ENCODE peak calls at places on chromosome 20, in nine cellular contexts. R, F, T, S, P, J, Z, L and G are unnamed samples.

GRCh38 chr20:56779452-56780143 is 150.5 kb downstream of the TFAP2C start:
- DNase-seq in L (no peak), R (no peak), J (no peak), P (no peak), F (no peak), S (no peak), T (peak; percentile 35), Z (no peak), G (no peak)

GRCh38 chr20:45097485-45098095 is 3.3 kb downstream of the KCNS1 start:
- DNase-seq in R (no peak), L (peak; percentile 24), S (peak; percentile 85), J (no peak), P (no peak), T (no peak), Z (peak; percentile 72), F (no peak), G (no peak)

GRCh38 chr20:33772439-33772838 is 38.7 kb upstream of the CHMP4B start:
- DNase-seq in S (no peak), Z (no peak), L (no peak), J (no peak), R (no peak), P (no peak), T (no peak), F (no peak), G (no peak)

GRCh38 chr20:48194578-48194977 is 409.3 kb upstream of the SULF2 start:
- DNase-seq in F (no peak), R (no peak), J (no peak), T (no peak), S (no peak), L (no peak), Z (no peak), P (no peak), G (peak; percentile 56)

GRCh38 chr20:42749548-42749947 is 440.2 kb downstream of the PTPRT start:
- DNase-seq in S (no peak), T (no peak), J (no peak), Z (no peak), F (no peak), R (no peak), P (no peak), L (no peak), G (no peak)

GRCh38 chr20:57600324-57601210 is 19.7 kb downstream of the ZBP1 start:
- DNase-seq in F (no peak), L (no peak), P (peak; percentile 59), J (no peak), S (peak; percentile 17), T (no peak), R (no peak), Z (peak; percentile 13), G (no peak)

GRCh38 chr20:56391037-56391436 is 978 bp downstream of the AURKA start:
- DNase-seq in L (no peak), F (no peak), J (no peak), T (no peak), P (no peak), S (no peak), R (no peak), Z (no peak), G (no peak)

GRCh38 chr20:24693466-24694156 is 224.2 kb downstream of the SYNDIG1 start:
- DNase-seq in L (no peak), R (no peak), S (no peak), P (no peak), F (no peak), J (no peak), T (no peak), Z (no peak), G (no peak)

DNA sequence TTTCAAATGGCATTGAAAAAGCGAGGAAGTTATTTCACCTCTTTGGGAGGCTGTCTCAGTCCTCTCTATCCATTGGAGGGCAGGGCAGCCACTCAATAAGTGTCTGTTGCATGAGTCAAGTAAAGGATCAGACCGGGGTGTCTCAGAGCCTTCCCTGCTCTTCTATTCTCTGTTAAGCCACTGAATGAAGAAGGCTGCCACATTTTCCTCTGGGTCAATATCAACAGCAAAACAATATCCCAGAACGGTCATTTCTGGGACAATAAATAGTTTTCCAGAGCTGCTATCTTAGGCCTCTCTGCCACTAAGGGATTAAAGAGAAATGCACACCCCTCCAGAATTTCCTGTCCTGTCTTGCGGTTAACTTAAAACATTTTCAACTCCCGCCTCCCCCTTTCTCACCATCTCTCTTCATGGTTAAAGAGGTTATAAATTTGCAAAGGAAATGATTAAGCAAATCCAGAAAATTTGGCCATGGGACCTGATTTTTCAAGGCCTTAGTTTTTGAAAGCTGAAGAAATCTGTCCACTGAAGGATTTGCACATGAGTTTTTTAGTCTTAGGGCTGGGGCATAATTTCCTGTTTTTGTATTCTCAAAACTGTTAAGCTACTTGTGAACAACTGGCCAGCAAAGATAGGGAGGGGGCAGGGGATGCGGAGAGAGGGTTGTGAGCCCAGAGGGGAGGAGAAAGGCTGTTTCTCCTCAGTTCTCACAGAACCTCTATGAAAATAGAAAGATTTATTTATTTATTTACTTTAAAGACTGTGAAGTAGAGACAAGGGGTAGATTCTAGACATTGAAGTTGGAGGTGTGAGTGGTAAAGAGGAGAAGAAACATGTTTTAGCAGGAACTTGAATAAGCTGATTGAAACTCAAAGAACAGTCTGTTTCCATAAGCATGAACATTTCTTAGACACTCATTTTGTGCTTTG is 135.7 kb downstream of the BCAS1 start:
- DNase-seq in L (no peak), F (peak; percentile 50), J (peak; percentile 83), P (peak; percentile 40), S (no peak), Z (no peak), T (no peak), R (peak; percentile 33), G (peak; percentile 92)
- H3K4me1 ChIP-seq in L (peaks cover 27% of the 10 kb centered on the region), F (no peaks in the 10 kb centered on the region), J (peaks cover 9% of the 10 kb centered on the region), P (peaks cover 33% of the 10 kb centered on the region), S (peaks cover 49% of the 10 kb centered on the region), Z (peaks cover 46% of the 10 kb centered on the region), T (peaks cover 20% of the 10 kb centered on the region), R (peaks cover 39% of the 10 kb centered on the region), G (peaks cover 28% of the 10 kb centered on the region)

DNA sequence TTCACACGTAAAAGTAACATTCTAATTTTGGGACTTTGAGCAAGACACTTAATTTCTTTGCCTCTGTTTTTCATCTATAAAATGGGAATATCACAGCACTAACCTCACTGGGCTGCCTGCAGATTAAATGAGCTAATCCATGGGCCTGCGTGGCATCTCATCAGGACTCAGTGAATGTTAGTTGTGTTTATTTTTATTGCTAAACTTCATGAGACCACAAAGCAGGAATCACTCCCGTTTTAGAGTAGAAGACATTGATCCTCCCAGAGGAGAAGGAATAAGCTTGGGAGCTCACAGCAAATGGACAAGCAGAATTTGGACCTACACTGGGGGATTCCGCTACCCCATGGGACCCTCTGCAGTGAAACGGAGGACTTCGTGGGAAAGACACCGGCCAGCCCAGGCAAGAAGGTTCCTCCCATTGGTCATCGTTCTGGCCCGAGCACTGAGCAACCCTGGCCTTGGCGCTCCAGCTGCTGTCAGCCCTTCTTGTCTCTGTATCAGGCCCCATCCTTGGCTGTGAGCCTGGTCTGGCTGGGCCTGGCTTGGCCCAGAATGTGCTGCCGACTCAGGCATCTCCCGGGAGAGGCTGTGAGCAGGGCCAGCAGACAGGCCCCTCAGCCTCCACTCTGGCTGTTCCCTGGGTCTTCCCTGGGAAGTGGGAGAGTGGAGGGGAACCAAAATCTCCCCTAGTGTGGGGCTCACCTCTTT is 79.8 kb downstream of the NFATC2 start:
- DNase-seq in F (peak; percentile 85), T (no peak), J (peak; percentile 88), S (no peak), R (peak; percentile 86), Z (peak; percentile 56), L (no peak), P (no peak), G (no peak)
- H3K27ac ChIP-seq in F (no peak overlapping the region), T (no peak overlapping the region), J (no peak overlapping the region), S (peak overlapping the region; percentile 13), R (peak overlapping the region; percentile 38), Z (no peak overlapping the region), L (no peak overlapping the region), P (no peak overlapping the region), G (no peak overlapping the region)

GRCh38 chr20:54324652-54325285 is 116.9 kb downstream of the PFDN4 start:
- DNase-seq in R (no peak), Z (no peak), L (no peak), T (no peak), P (no peak), J (no peak), F (no peak), S (no peak), G (no peak)
- H3K36me3 ChIP-seq in R (no peaks in the 10 kb centered on the region), Z (no peaks in the 10 kb centered on the region), L (no peaks in the 10 kb centered on the region), T (no peaks in the 10 kb centered on the region), P (no peaks in the 10 kb centered on the region), J (no peaks in the 10 kb centered on the region), F (no peaks in the 10 kb centered on the region), S (no peaks in the 10 kb centered on the region), G (no peaks in the 10 kb centered on the region)

GRCh38 chr20:46332373-46333135 is 24.3 kb upstream of the CDH22 start:
- DNase-seq in J (no peak), F (no peak), Z (no peak), L (no peak), S (no peak), R (no peak), T (no peak), P (no peak), G (peak; percentile 53)
- H3K4me1 ChIP-seq in J (no peaks in the 10 kb centered on the region), F (no peaks in the 10 kb centered on the region), Z (no peaks in the 10 kb centered on the region), L (no peaks in the 10 kb centered on the region), S (no peaks in the 10 kb centered on the region), R (no peaks in the 10 kb centered on the region), T (peaks cover 46% of the 10 kb centered on the region), P (no peaks in the 10 kb centered on the region), G (peaks cover 9% of the 10 kb centered on the region)

DNA sequence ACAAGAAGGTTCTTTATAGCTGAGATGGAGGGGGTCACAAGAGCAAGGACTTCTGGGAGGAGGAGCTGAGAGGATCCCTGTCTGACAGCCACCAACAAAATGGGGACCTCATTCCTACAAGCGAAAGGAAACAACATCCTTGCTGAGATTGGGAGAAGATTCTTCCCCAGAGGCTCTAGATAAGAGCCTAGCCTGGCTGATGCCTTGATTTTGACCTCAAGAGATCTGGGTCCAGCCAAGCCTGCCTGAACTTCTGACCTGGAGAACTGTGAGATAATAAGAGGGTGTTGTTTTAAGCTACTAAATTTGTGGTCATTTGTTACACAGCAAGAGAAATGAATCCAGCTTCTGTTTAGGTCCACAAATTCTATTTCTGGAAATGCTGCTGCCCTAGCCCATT is 75.4 kb upstream of the SLC4A11 start:
- DNase-seq in R (no peak), T (no peak), F (no peak), J (no peak), Z (no peak), P (no peak), L (no peak), S (no peak), G (no peak)
- H3K27ac ChIP-seq in R (peak overlapping the region; percentile 71), T (no peak overlapping the region), F (no peak overlapping the region), J (no peak overlapping the region), Z (no peak overlapping the region), P (no peak overlapping the region), L (no peak overlapping the region), S (no peak overlapping the region), G (no peak overlapping the region)

GRCh38 chr20:6038256-6038655 is 15.6 kb downstream of the LRRN4 start:
- DNase-seq in T (peak; percentile 18), S (no peak), R (peak; percentile 40), L (no peak), P (no peak), Z (no peak), F (no peak), J (no peak), G (no peak)

GRCh38 chr20:6034134-6034969 is 19.5 kb downstream of the LRRN4 start:
- DNase-seq in Z (no peak), R (no peak), S (no peak), F (no peak), L (no peak), P (no peak), J (no peak), T (no peak), G (no peak)

GRCh38 chr20:6039766-6040165 is 14.1 kb downstream of the LRRN4 start:
- DNase-seq in L (no peak), S (no peak), T (no peak), J (no peak), R (no peak), F (no peak), Z (no peak), P (no peak), G (no peak)

GRCh38 chr20:6037082-6037481 is 16.8 kb downstream of the LRRN4 start:
- DNase-seq in F (no peak), J (no peak), T (no peak), R (no peak), L (no peak), Z (no peak), P (no peak), S (no peak), G (no peak)

GRCh38 chr20:6036213-6036612 is 17.6 kb downstream of the LRRN4 start:
- DNase-seq in L (no peak), T (no peak), Z (no peak), J (no peak), P (no peak), F (no peak), S (no peak), R (no peak), G (no peak)
- H3K36me3 ChIP-seq in L (peaks cover 36% of the 10 kb centered on the region), T (peaks cover 9% of the 10 kb centered on the region), Z (peaks cover 94% of the 10 kb centered on the region), J (no peaks in the 10 kb centered on the region), P (peaks cover 57% of the 10 kb centered on the region), F (peaks cover 68% of the 10 kb centered on the region), S (peaks cover 90% of the 10 kb centered on the region), R (peaks cover 73% of the 10 kb centered on the region), G (peaks cover 53% of the 10 kb centered on the region)